ENCODE peak calls at places on chromosomes 2 and 18, in five cellular contexts. One of them, this sample, is unnamed.

GRCh38 chr2:1940660-1941059 is 196.3 kb upstream of the PXDN start:
- DNase-seq in neural progenitor cell: no peak
- DNase-seq in SK-N-SH: peak; percentile 87
- DNase-seq in OCI-LY7: no peak
- DNase-seq in left lung: no peak
- DNase-seq in this sample: no peak

GRCh38 chr2:149466635-149467034 is 120.9 kb downstream of the MMADHC start:
- DNase-seq in neural progenitor cell: no peak
- DNase-seq in left lung: no peak
- DNase-seq in SK-N-SH: peak; percentile 25
- DNase-seq in OCI-LY7: no peak
- DNase-seq in this sample: no peak

GRCh38 chr2:121360566-121361300 is 75.7 kb upstream of the TFCP2L1 start:
- DNase-seq in neural progenitor cell: no peak
- DNase-seq in SK-N-SH: no peak
- DNase-seq in left lung: peak; percentile 65
- DNase-seq in OCI-LY7: no peak
- DNase-seq in this sample: no peak

GRCh38 chr2:68487773-68488355 is 20.5 kb downstream of the APLF start:
- DNase-seq in SK-N-SH: peak; percentile 36
- DNase-seq in neural progenitor cell: peak; percentile 9
- DNase-seq in left lung: no peak
- DNase-seq in OCI-LY7: peak; percentile 56
- DNase-seq in this sample: no peak

GRCh38 chr18:183769-184168 is 25.4 kb downstream of the USP14 start:
- DNase-seq in neural progenitor cell: no peak
- DNase-seq in SK-N-SH: peak; percentile 3
- DNase-seq in OCI-LY7: no peak
- DNase-seq in left lung: no peak
- DNase-seq in this sample: no peak

GRCh38 chr18:54086863-54087262 is 137.6 kb downstream of the MBD2 start:
- DNase-seq in SK-N-SH: no peak
- DNase-seq in neural progenitor cell: no peak
- DNase-seq in OCI-LY7: no peak
- DNase-seq in left lung: no peak
- DNase-seq in this sample: no peak

GRCh38 chr2:172772637-172773036 is 37.0 kb downstream of the RAPGEF4 start:
- DNase-seq in neural progenitor cell: no peak
- DNase-seq in SK-N-SH: no peak
- DNase-seq in left lung: no peak
- DNase-seq in OCI-LY7: no peak
- DNase-seq in this sample: no peak

GRCh38 chr2:163269375-163270021 is 430.9 kb upstream of the KCNH7 start:
- DNase-seq in SK-N-SH: no peak
- DNase-seq in neural progenitor cell: no peak
- DNase-seq in OCI-LY7: no peak
- DNase-seq in left lung: no peak
- DNase-seq in this sample: no peak

GRCh38 chr18:59926131-59926530 is 26.3 kb downstream of the PMAIP1 start:
- DNase-seq in neural progenitor cell: no peak
- DNase-seq in SK-N-SH: no peak
- DNase-seq in left lung: no peak
- DNase-seq in OCI-LY7: no peak
- DNase-seq in this sample: no peak

GRCh38 chr2:226247289-226248275 is 552.0 kb downstream of the IRS1 start:
- DNase-seq in OCI-LY7: no peak
- DNase-seq in neural progenitor cell: no peak
- DNase-seq in left lung: no peak
- DNase-seq in SK-N-SH: no peak
- DNase-seq in this sample: no peak

GRCh38 chr2:217897091-217897715 is 105.6 kb downstream of the TNS1 start:
- DNase-seq in SK-N-SH: no peak
- DNase-seq in left lung: peak; percentile 62
- DNase-seq in neural progenitor cell: no peak
- DNase-seq in OCI-LY7: no peak
- DNase-seq in this sample: no peak

GRCh38 chr2:55309441-55309840 is 40.4 kb upstream of the MTIF2 start:
- DNase-seq in neural progenitor cell: no peak
- DNase-seq in SK-N-SH: no peak
- DNase-seq in left lung: no peak
- DNase-seq in OCI-LY7: no peak
- DNase-seq in this sample: no peak

GRCh38 chr2:220127311-220127710 is 499.9 kb downstream of the SLC4A3 start:
- DNase-seq in SK-N-SH: no peak
- DNase-seq in OCI-LY7: no peak
- DNase-seq in left lung: no peak
- DNase-seq in neural progenitor cell: no peak
- DNase-seq in this sample: no peak

GRCh38 chr2:45889053-45889452 is 237.6 kb downstream of the PRKCE start:
- DNase-seq in left lung: peak; percentile 79
- DNase-seq in OCI-LY7: peak; percentile 62
- DNase-seq in neural progenitor cell: peak; percentile 33
- DNase-seq in SK-N-SH: no peak
- DNase-seq in this sample: no peak

GRCh38 chr2:28751956-28752607 is 452 bp downstream of the PPP1CB start:
- DNase-seq in OCI-LY7: peak; percentile 61
- DNase-seq in neural progenitor cell: peak; percentile 89
- DNase-seq in left lung: peak; percentile 39
- DNase-seq in SK-N-SH: peak; percentile 79
- DNase-seq in this sample: no peak

DNA sequence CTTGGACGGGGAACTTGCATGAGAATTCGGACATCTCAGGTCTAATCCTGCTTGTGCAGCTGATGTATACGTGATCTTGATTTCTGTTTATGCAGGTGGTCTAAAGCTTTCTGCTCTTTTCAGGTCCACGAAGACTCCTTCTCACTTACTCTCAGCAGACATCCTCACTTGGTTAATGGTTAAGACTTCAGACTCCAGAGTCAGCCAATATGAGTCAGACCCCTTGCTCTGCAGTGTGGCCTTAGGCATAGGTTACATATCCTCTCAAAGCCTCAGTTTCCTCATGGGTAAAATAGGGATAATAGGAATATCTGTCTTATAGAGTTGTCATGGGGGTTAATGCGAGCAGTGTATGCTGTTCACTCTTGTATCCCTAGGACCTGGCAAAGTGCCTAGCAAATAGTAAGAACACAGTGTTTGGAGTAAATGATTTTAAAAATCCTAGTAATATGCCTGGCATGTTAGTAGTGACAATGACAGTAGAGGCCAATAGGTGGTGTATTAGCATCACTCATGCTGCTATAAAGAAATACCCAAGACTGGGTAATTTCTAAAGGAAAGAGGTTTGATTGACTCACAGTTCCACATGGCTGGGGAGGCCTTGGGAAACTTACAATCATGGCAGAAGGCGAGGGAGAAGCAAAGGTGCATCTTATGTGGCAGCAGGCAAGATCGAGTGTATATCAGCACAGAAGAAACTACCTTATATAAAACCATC is 42.3 kb downstream of the XRCC5 start:
- DNase-seq in SK-N-SH: peak; percentile 6
- DNase-seq in left lung: no peak
- DNase-seq in OCI-LY7: no peak
- DNase-seq in neural progenitor cell: no peak
- DNase-seq in this sample: no peak
- TF ChIP-seq CTCF in SK-N-SH: peak; percentile 46
- TF ChIP-seq CTCF in left lung: no peak
- TF ChIP-seq CTCF in OCI-LY7: no peak
- TF ChIP-seq CTCF in neural progenitor cell: peak; percentile 18
- TF ChIP-seq CTCF in this sample: no peak

GRCh38 chr2:66579494-66579893 is 144.6 kb downstream of the MEIS1 start:
- DNase-seq in neural progenitor cell: no peak
- DNase-seq in SK-N-SH: no peak
- DNase-seq in OCI-LY7: no peak
- DNase-seq in left lung: no peak
- DNase-seq in this sample: no peak
- H3K4me1 ChIP-seq in neural progenitor cell: peaks cover 40% of the 10 kb centered on the region
- H3K4me1 ChIP-seq in SK-N-SH: peaks cover 7% of the 10 kb centered on the region
- H3K4me1 ChIP-seq in OCI-LY7: no peaks in the 10 kb centered on the region
- H3K4me1 ChIP-seq in left lung: peaks cover 11% of the 10 kb centered on the region
- H3K4me1 ChIP-seq in this sample: peaks cover 38% of the 10 kb centered on the region

GRCh38 chr2:224359569-224359968 is 42.3 kb downstream of the FAM124B start:
- DNase-seq in neural progenitor cell: peak; percentile 59
- DNase-seq in SK-N-SH: peak; percentile 55
- DNase-seq in left lung: no peak
- DNase-seq in OCI-LY7: peak; percentile 33
- DNase-seq in this sample: no peak
- TF ChIP-seq CTCF in neural progenitor cell: peak; percentile 56
- TF ChIP-seq CTCF in SK-N-SH: peak; percentile 29
- TF ChIP-seq CTCF in left lung: no peak
- TF ChIP-seq CTCF in OCI-LY7: peak; percentile 66
- TF ChIP-seq CTCF in this sample: no peak

GRCh38 chr2:9623151-9623550 is 7.6 kb downstream of the YWHAQ start:
- DNase-seq in SK-N-SH: no peak
- DNase-seq in OCI-LY7: no peak
- DNase-seq in left lung: no peak
- DNase-seq in neural progenitor cell: no peak
- DNase-seq in this sample: no peak
- H3K4me1 ChIP-seq in SK-N-SH: peaks cover 12% of the 10 kb centered on the region
- H3K4me1 ChIP-seq in OCI-LY7: peaks cover 23% of the 10 kb centered on the region
- H3K4me1 ChIP-seq in left lung: peaks cover 6% of the 10 kb centered on the region
- H3K4me1 ChIP-seq in neural progenitor cell: peaks cover 21% of the 10 kb centered on the region
- H3K4me1 ChIP-seq in this sample: peaks cover 92% of the 10 kb centered on the region

GRCh38 chr2:196322963-196323810 is 151.8 kb upstream of the STK17B start:
- DNase-seq in left lung: no peak
- DNase-seq in OCI-LY7: no peak
- DNase-seq in SK-N-SH: no peak
- DNase-seq in neural progenitor cell: no peak
- DNase-seq in this sample: no peak
- TF ChIP-seq CTCF in left lung: no peak
- TF ChIP-seq CTCF in OCI-LY7: no peak
- TF ChIP-seq CTCF in SK-N-SH: no peak
- TF ChIP-seq CTCF in neural progenitor cell: no peak
- TF ChIP-seq CTCF in this sample: no peak

GRCh38 chr2:101124061-101124460 is 27.1 kb downstream of the TBC1D8 start:
- DNase-seq in OCI-LY7: no peak
- DNase-seq in neural progenitor cell: no peak
- DNase-seq in left lung: no peak
- DNase-seq in SK-N-SH: no peak
- DNase-seq in this sample: no peak
- H3K4me1 ChIP-seq in OCI-LY7: no peaks in the 10 kb centered on the region
- H3K4me1 ChIP-seq in neural progenitor cell: no peaks in the 10 kb centered on the region
- H3K4me1 ChIP-seq in left lung: peaks cover 21% of the 10 kb centered on the region
- H3K4me1 ChIP-seq in SK-N-SH: peaks cover 30% of the 10 kb centered on the region
- H3K4me1 ChIP-seq in this sample: peaks cover 62% of the 10 kb centered on the region

DNA sequence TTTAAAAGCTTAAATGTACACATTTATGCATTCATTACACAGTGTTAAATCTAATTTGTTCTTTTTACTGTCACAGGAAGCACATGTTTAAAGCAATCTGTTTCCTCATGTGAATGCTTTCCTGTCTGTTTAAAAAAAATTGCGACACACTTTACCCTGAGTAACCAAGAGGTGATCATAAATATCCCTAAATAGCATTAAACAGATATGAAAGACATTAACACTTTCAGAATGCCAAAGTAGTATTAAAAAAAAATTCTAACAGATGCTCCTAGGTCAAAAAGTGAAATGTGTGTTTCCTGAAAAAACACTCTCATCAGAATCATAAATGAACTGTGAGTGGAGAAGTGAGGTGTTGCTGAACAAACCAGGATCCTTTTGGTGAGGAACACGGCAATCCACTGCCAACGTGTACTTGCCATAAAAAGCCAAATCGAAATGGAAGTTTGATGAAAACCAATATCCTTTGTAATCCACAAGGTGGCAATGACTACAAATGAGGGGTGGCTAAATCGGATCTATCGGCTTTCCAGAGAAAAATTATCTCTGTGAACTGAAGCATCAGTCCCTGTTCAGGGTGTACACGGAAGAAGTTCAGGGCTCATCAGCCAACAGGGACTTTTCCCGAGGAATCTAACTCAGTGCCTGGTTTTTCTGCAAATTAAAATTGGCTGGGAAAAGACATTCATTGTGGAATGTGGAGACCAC is 248.9 kb downstream of the TCF4 start:
- DNase-seq in OCI-LY7: no peak
- DNase-seq in left lung: no peak
- DNase-seq in SK-N-SH: no peak
- DNase-seq in neural progenitor cell: no peak
- DNase-seq in this sample: no peak
- TF ChIP-seq CTCF in OCI-LY7: no peak
- TF ChIP-seq CTCF in left lung: no peak
- TF ChIP-seq CTCF in SK-N-SH: peak; percentile 49
- TF ChIP-seq CTCF in neural progenitor cell: no peak
- TF ChIP-seq CTCF in this sample: no peak

DNA sequence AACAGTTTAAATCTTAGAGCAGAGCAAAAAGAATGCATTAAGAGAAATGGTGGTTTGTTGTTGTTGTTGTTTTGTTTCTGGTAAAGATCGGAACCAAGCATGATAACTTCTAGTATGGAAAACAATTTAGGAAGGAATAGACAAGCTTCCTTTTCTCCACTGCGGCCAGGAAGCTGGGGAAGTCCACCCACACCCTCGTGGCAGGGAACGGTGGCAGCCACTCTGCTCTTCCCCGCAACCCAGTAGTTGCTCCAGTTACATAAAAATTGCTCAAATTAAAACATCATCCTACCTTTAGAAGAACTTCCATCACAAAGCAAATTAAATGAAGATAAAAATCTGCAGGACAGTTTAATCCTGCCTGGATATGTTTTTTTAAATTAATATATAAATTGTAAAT is 113.0 kb downstream of the RBMS1 start:
- DNase-seq in OCI-LY7: no peak
- DNase-seq in left lung: peak; percentile 55
- DNase-seq in neural progenitor cell: no peak
- DNase-seq in SK-N-SH: no peak
- DNase-seq in this sample: no peak
- H3K4me1 ChIP-seq in OCI-LY7: peaks cover 20% of the 10 kb centered on the region
- H3K4me1 ChIP-seq in left lung: peaks cover 46% of the 10 kb centered on the region
- H3K4me1 ChIP-seq in neural progenitor cell: peaks cover 51% of the 10 kb centered on the region
- H3K4me1 ChIP-seq in SK-N-SH: peaks cover 22% of the 10 kb centered on the region
- H3K4me1 ChIP-seq in this sample: peaks cover 59% of the 10 kb centered on the region

GRCh38 chr2:9380702-9381628 is 42.4 kb downstream of the ITGB1BP1 start:
- DNase-seq in OCI-LY7: no peak
- DNase-seq in left lung: no peak
- DNase-seq in neural progenitor cell: no peak
- DNase-seq in SK-N-SH: no peak
- DNase-seq in this sample: peak; percentile 72
- TF ChIP-seq CTCF in OCI-LY7: no peak
- TF ChIP-seq CTCF in left lung: no peak
- TF ChIP-seq CTCF in neural progenitor cell: no peak
- TF ChIP-seq CTCF in SK-N-SH: no peak
- TF ChIP-seq CTCF in this sample: no peak

This sample was measured in tibial artery.